ENCODE peak calls at places on chromosomes 11 and 22, in five cellular contexts. One of them, this sample, is unnamed.
A peak's percentile ranks its signal among the peaks of the same experiment; 100 is the strongest.

GRCh38 chr22:19876314-19876940 is 21.8 kb upstream of the GNB1L start:
- DNase-seq in AG09319: no peak
- DNase-seq in osteocyte: no peak
- DNase-seq in A549: no peak
- DNase-seq in BE2C: peak; percentile 42
- DNase-seq in this sample: no peak

GRCh38 chr22:31425331-31426050 is 26.1 kb downstream of the DRG1 start:
- DNase-seq in AG09319: no peak
- DNase-seq in osteocyte: no peak
- DNase-seq in BE2C: no peak
- DNase-seq in A549: no peak
- DNase-seq in this sample: no peak

GRCh38 chr11:12092714-12093113 is 17.7 kb upstream of the MICAL2 start:
- DNase-seq in osteocyte: no peak
- DNase-seq in BE2C: no peak
- DNase-seq in A549: no peak
- DNase-seq in AG09319: no peak
- DNase-seq in this sample: no peak

GRCh38 chr11:67302571-67303131 is 679 bp upstream of the SSH3 start:
- DNase-seq in AG09319: no peak
- DNase-seq in A549: no peak
- DNase-seq in BE2C: no peak
- DNase-seq in osteocyte: no peak
- DNase-seq in this sample: no peak

GRCh38 chr22:41957941-41958556 is 6.1 kb downstream of the SMIM45 start:
- DNase-seq in BE2C: no peak
- DNase-seq in A549: no peak
- DNase-seq in AG09319: no peak
- DNase-seq in osteocyte: no peak
- DNase-seq in this sample: no peak

GRCh38 chr11:47243454-47243853 is 5.2 kb downstream of the ACP2 start:
- DNase-seq in BE2C: no peak
- DNase-seq in osteocyte: no peak
- DNase-seq in A549: no peak
- DNase-seq in AG09319: no peak
- DNase-seq in this sample: no peak

GRCh38 chr11:45847908-45848316 is 637 bp downstream of the CRY2 start:
- DNase-seq in AG09319: no peak
- DNase-seq in osteocyte: no peak
- DNase-seq in BE2C: peak; percentile 17
- DNase-seq in A549: peak; percentile 56
- DNase-seq in this sample: peak; percentile 16

GRCh38 chr22:23214398-23214797 is 34.1 kb downstream of the BCR start:
- DNase-seq in BE2C: no peak
- DNase-seq in osteocyte: no peak
- DNase-seq in A549: no peak
- DNase-seq in AG09319: no peak
- DNase-seq in this sample: no peak

GRCh38 chr11:58730507-58731089 is 1.1 kb downstream of the GLYAT start:
- DNase-seq in AG09319: no peak
- DNase-seq in osteocyte: no peak
- DNase-seq in BE2C: no peak
- DNase-seq in A549: no peak
- DNase-seq in this sample: no peak

GRCh38 chr11:44566952-44567875 is 1.8 kb downstream of the CD82 start:
- DNase-seq in BE2C: no peak
- DNase-seq in AG09319: no peak
- DNase-seq in A549: no peak
- DNase-seq in osteocyte: no peak
- DNase-seq in this sample: no peak

GRCh38 chr11:68750988-68751325 is 363 bp downstream of the TESMIN start:
- DNase-seq in A549: no peak
- DNase-seq in BE2C: no peak
- DNase-seq in AG09319: no peak
- DNase-seq in osteocyte: no peak
- DNase-seq in this sample: no peak

GRCh38 chr11:68756171-68756766 is 4.9 kb upstream of the TESMIN start:
- DNase-seq in BE2C: no peak
- DNase-seq in A549: no peak
- DNase-seq in AG09319: no peak
- DNase-seq in osteocyte: no peak
- DNase-seq in this sample: no peak

GRCh38 chr11:68750197-68750987 is 928 bp downstream of the TESMIN start:
- DNase-seq in A549: no peak
- DNase-seq in AG09319: no peak
- DNase-seq in BE2C: no peak
- DNase-seq in osteocyte: no peak
- DNase-seq in this sample: peak; percentile 18

GRCh38 chr11:68751331-68751856 is at the start of gene TESMIN:
- DNase-seq in osteocyte: peak; percentile 91
- DNase-seq in AG09319: peak; percentile 20
- DNase-seq in BE2C: peak; percentile 97
- DNase-seq in A549: peak; percentile 85
- DNase-seq in this sample: peak; percentile 96

GRCh38 chr11:68753300-68753699 is 2.0 kb upstream of the TESMIN start:
- DNase-seq in osteocyte: no peak
- DNase-seq in A549: no peak
- DNase-seq in AG09319: no peak
- DNase-seq in BE2C: no peak
- DNase-seq in this sample: no peak
- TF ChIP-seq CTCF in osteocyte: no peak
- TF ChIP-seq CTCF in A549: no peak
- TF ChIP-seq CTCF in AG09319: no peak
- TF ChIP-seq CTCF in BE2C: no peak
- TF ChIP-seq CTCF in this sample: no peak

DNA sequence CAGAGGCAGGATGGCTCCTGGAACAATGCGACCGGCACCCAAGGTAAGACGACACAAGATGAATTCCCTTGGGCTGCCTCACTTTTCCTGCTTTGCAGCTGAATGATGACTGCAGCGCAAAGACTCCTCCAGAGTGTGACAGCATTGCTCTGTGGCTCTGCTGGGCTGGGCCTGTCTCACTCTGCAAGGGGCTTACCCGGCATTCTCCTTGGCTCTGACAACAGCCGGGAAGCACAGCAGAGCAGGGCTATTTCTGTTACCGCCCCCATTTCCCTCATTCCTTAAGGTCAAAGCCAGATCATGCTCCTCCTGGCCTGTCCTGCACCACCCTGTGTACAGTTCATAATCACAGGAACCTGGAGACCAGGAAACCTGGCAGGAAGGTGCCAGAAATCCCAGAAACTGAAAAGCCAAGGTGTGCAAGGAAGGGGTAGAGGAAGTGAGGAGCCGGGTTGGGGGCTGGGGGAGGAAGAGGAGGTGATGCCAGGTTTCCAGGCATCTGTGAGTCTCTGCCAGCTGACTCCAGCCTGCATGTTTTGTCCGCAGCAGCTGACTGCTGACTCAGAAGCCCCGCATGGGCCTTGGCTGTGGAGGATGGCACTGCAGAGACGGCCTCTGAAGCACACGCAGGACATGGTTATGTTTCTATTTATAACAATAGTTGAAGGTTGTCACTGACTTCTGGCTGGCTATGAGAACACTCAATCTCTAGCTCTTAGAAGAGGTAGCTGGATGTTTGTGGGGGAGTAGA is 113.6 kb downstream of the MICAL3 start:
- DNase-seq in BE2C: peak; percentile 66
- DNase-seq in A549: peak; percentile 7
- DNase-seq in AG09319: peak; percentile 66
- DNase-seq in osteocyte: no peak
- DNase-seq in this sample: peak; percentile 29
- TF ChIP-seq CTCF in BE2C: peak; percentile 67
- TF ChIP-seq CTCF in A549: peak; percentile 7
- TF ChIP-seq CTCF in AG09319: peak; percentile 85
- TF ChIP-seq CTCF in osteocyte: peak; percentile 64
- TF ChIP-seq CTCF in this sample: no peak

GRCh38 chr11:118659956-118660645 is 19.3 kb downstream of the TREH start:
- DNase-seq in BE2C: no peak
- DNase-seq in osteocyte: no peak
- DNase-seq in AG09319: no peak
- DNase-seq in A549: no peak
- DNase-seq in this sample: no peak

GRCh38 chr11:118657238-118657637 is 22.2 kb downstream of the TREH start:
- DNase-seq in BE2C: no peak
- DNase-seq in AG09319: no peak
- DNase-seq in A549: no peak
- DNase-seq in osteocyte: no peak
- DNase-seq in this sample: no peak

GRCh38 chr11:118659314-118659939 is 20.0 kb downstream of the TREH start:
- DNase-seq in AG09319: peak; percentile 49
- DNase-seq in BE2C: peak; percentile 95
- DNase-seq in A549: peak; percentile 87
- DNase-seq in osteocyte: peak; percentile 96
- DNase-seq in this sample: peak; percentile 99

GRCh38 chr11:118657709-118658108 is 21.7 kb downstream of the TREH start:
- DNase-seq in osteocyte: no peak
- DNase-seq in A549: no peak
- DNase-seq in BE2C: no peak
- DNase-seq in AG09319: no peak
- DNase-seq in this sample: no peak

GRCh38 chr11:118658372-118659313 is 20.8 kb downstream of the TREH start:
- DNase-seq in BE2C: no peak
- DNase-seq in osteocyte: no peak
- DNase-seq in A549: no peak
- DNase-seq in AG09319: no peak
- DNase-seq in this sample: no peak
- TF ChIP-seq CTCF in BE2C: no peak
- TF ChIP-seq CTCF in osteocyte: no peak
- TF ChIP-seq CTCF in A549: no peak
- TF ChIP-seq CTCF in AG09319: no peak
- TF ChIP-seq CTCF in this sample: no peak

GRCh38 chr22:37953437-37954179 is at the start of the genes C22orf23 and POLR2F:
- DNase-seq in A549: peak; percentile 91
- DNase-seq in BE2C: peak; percentile 97
- DNase-seq in AG09319: peak; percentile 88
- DNase-seq in osteocyte: peak; percentile 98
- DNase-seq in this sample: peak; percentile 98
- TF ChIP-seq CTCF in A549: no peak
- TF ChIP-seq CTCF in BE2C: no peak
- TF ChIP-seq CTCF in AG09319: no peak
- TF ChIP-seq CTCF in osteocyte: no peak
- TF ChIP-seq CTCF in this sample: no peak

GRCh38 chr11:41786087-41786486 is 326.6 kb upstream of the LRRC4C start:
- DNase-seq in osteocyte: no peak
- DNase-seq in A549: no peak
- DNase-seq in BE2C: no peak
- DNase-seq in AG09319: no peak
- DNase-seq in this sample: no peak

GRCh38 chr11:41784513-41785335 is 325.3 kb upstream of the LRRC4C start:
- DNase-seq in osteocyte: no peak
- DNase-seq in BE2C: no peak
- DNase-seq in A549: no peak
- DNase-seq in AG09319: no peak
- DNase-seq in this sample: no peak

GRCh38 chr11:41789376-41789775 is 329.9 kb upstream of the LRRC4C start:
- DNase-seq in AG09319: no peak
- DNase-seq in BE2C: no peak
- DNase-seq in osteocyte: no peak
- DNase-seq in A549: no peak
- DNase-seq in this sample: no peak

GRCh38 chr11:41788177-41788576 is 328.7 kb upstream of the LRRC4C start:
- DNase-seq in osteocyte: no peak
- DNase-seq in AG09319: no peak
- DNase-seq in A549: no peak
- DNase-seq in BE2C: no peak
- DNase-seq in this sample: no peak
- TF ChIP-seq CTCF in osteocyte: no peak
- TF ChIP-seq CTCF in AG09319: no peak
- TF ChIP-seq CTCF in A549: no peak
- TF ChIP-seq CTCF in BE2C: no peak
- TF ChIP-seq CTCF in this sample: no peak

GRCh38 chr11:106306942-106307341 is 229.5 kb downstream of the AASDHPPT start:
- DNase-seq in AG09319: no peak
- DNase-seq in A549: no peak
- DNase-seq in BE2C: no peak
- DNase-seq in osteocyte: no peak
- DNase-seq in this sample: no peak
- TF ChIP-seq CTCF in AG09319: peak; percentile 16
- TF ChIP-seq CTCF in A549: peak; percentile 16
- TF ChIP-seq CTCF in BE2C: no peak
- TF ChIP-seq CTCF in osteocyte: peak; percentile 56
- TF ChIP-seq CTCF in this sample: peak; percentile 12

GRCh38 chr22:39940757-39941305 is 19.4 kb upstream of the TMA7B start:
- DNase-seq in BE2C: no peak
- DNase-seq in AG09319: no peak
- DNase-seq in osteocyte: no peak
- DNase-seq in A549: no peak
- DNase-seq in this sample: no peak
- TF ChIP-seq CTCF in BE2C: no peak
- TF ChIP-seq CTCF in AG09319: no peak
- TF ChIP-seq CTCF in osteocyte: no peak
- TF ChIP-seq CTCF in A549: no peak
- TF ChIP-seq CTCF in this sample: no peak

This sample was measured in neural crest cell.